ENCODE peak calls at places on chromosomes 4 and X, in nine cellular contexts. S, D, N, Z, B, G, A, W and E are unnamed samples.

GRCh38 chr4:87805971-87806370 is 6.6 kb downstream of the IBSP start:
- DNase-seq in S (peak; percentile 50), D (no peak), G (no peak), B (no peak), W (peak; percentile 65), Z (no peak), A (no peak), N (peak; percentile 55), E (no peak)

GRCh38 chrX:12974217-12974796 is 603 bp upstream of the TMSB4X start:
- DNase-seq in B (peak; percentile 60), Z (peak; percentile 87), W (peak; percentile 61), D (no peak), A (no peak), S (peak; percentile 77), G (no peak), N (peak; percentile 54), E (no peak)

GRCh38 chr4:6840062-6840976 is 57.8 kb downstream of the KIAA0232 start:
- DNase-seq in A (no peak), B (no peak), S (peak; percentile 72), D (no peak), G (peak; percentile 57), N (no peak), W (peak; percentile 64), Z (no peak), E (no peak)

GRCh38 chr4:12852338-12853307 is 631.5 kb downstream of the RAB28 start:
- DNase-seq in B (peak; percentile 23), N (peak; percentile 81), Z (no peak), A (no peak), G (peak; percentile 9), D (no peak), W (peak; percentile 73), S (peak; percentile 20), E (peak; percentile 8)

GRCh38 chr4:71293705-71294104 is 45.1 kb upstream of the SLC4A4 start:
- DNase-seq in W (peak; percentile 38), G (no peak), B (no peak), N (peak; percentile 75), D (no peak), Z (no peak), A (no peak), S (peak; percentile 9), E (no peak)

GRCh38 chr4:151850751-151851150 is 89.9 kb upstream of the GATB start:
- DNase-seq in W (peak; percentile 51), Z (no peak), A (no peak), B (no peak), S (peak; percentile 40), D (no peak), G (no peak), N (peak; percentile 24), E (no peak)

GRCh38 chr4:95386410-95386809 is 162.4 kb downstream of the UNC5C start:
- DNase-seq in N (no peak), D (no peak), S (no peak), Z (no peak), W (no peak), A (no peak), G (no peak), B (no peak), E (no peak)

GRCh38 chr4:48698029-48698901 is 81.8 kb downstream of the FRYL start:
- DNase-seq in G (peak; percentile 63), A (peak; percentile 34), N (peak; percentile 98), Z (no peak), B (peak; percentile 16), D (no peak), S (peak; percentile 91), W (peak; percentile 95), E (no peak)

GRCh38 chr4:147479817-147480216 is 1.1 kb upstream of the EDNRA start:
- DNase-seq in A (peak; percentile 58), G (no peak), W (peak; percentile 90), Z (peak; percentile 84), B (no peak), D (no peak), N (peak; percentile 79), S (peak; percentile 65), E (no peak)

GRCh38 chrX:38249965-38250364 is 29.3 kb upstream of the SRPX start:
- DNase-seq in S (peak; percentile 39), B (no peak), A (no peak), D (no peak), W (peak; percentile 49), Z (no peak), G (no peak), N (no peak), E (no peak)

DNA sequence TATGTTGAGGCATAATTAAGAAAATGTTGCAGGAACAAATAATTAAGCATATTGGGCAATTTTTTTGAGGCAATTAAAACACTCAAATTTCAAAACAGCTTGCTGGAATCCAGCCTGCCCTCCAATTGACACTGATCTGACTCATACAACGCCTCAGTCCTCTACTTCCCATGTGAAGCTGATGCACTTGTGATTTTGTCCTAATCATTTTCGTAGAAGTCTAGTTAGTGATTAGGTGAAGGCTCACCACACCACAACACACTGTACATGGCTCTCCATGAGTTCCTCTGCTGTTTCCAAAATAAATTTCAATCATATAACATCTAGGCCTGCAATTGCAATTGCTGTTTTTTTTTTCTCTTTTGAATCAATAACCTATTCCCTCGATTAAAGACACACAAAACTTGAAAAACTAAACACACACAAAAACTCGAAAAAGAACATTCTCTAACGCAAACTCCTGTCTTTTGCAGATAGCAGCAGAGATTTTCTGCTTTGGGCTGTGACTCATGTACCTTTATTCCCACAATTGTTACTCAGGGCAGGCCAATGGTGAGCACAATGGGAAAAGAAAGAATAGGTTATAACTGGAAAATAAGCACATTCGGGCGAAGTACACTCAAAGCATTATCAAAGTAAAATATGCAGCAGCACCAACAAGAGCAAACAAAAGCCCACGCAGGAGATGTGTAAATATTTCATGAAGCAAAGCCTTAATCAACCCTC is 1.7 kb downstream of the GPRIN3 start:
- DNase-seq in N (peak; percentile 58), A (no peak), Z (no peak), D (no peak), S (peak; percentile 46), W (peak; percentile 59), G (no peak), B (no peak), E (no peak)
- H3K4me3 ChIP-seq in N (no peak overlapping the region), A (no peak overlapping the region), Z (no peak overlapping the region), D (no peak overlapping the region), S (no peak overlapping the region), W (no peak overlapping the region), G (no peak overlapping the region), B (peak overlapping the region; percentile 80), E (no peak overlapping the region)

GRCh38 chr4:180827193-180827592 is 1416.0 kb upstream of the TENM3 start:
- DNase-seq in B (no peak), D (no peak), Z (no peak), G (no peak), N (no peak), W (peak; percentile 49), A (no peak), S (peak; percentile 2), E (no peak)
- H3K4me3 ChIP-seq in B (no peak overlapping the region), D (no peak overlapping the region), Z (peak overlapping the region; percentile 60), G (peak overlapping the region; percentile 2), N (no peak overlapping the region), W (peak overlapping the region; percentile 54), A (no peak overlapping the region), S (peak overlapping the region; percentile 35), E (no peak overlapping the region)

GRCh38 chrX:134172588-134173259 is 64.3 kb upstream of the CCDC160 start:
- DNase-seq in W (peak; percentile 6), S (peak; percentile 10), G (no peak), Z (peak; percentile 76), D (no peak), B (peak; percentile 7), A (no peak), N (no peak), E (peak; percentile 20)
- H3K4me3 ChIP-seq in W (peak overlapping the region; percentile 43), S (peak overlapping the region; percentile 38), G (peak overlapping the region; percentile 21), Z (peak overlapping the region; percentile 23), D (peak overlapping the region; percentile 20), B (peak overlapping the region; percentile 55), A (peak overlapping the region; percentile 51), N (peak overlapping the region; percentile 39), E (peak overlapping the region; percentile 56)

GRCh38 chrX:48918644-48919340 is at the start of gene PIM2:
- DNase-seq in S (peak; percentile 92), Z (peak; percentile 93), W (peak; percentile 90), N (peak; percentile 92), A (peak; percentile 93), G (peak; percentile 78), D (peak; percentile 89), B (peak; percentile 80), E (peak; percentile 92)

GRCh38 chrX:48918303-48918643 is 551 bp downstream of the PIM2 start:
- DNase-seq in W (no peak), G (no peak), B (no peak), A (no peak), S (no peak), D (no peak), N (no peak), Z (no peak), E (no peak)

GRCh38 chrX:48919947-48920712 is 1.3 kb upstream of the PIM2 start:
- DNase-seq in N (no peak), A (no peak), G (no peak), W (no peak), S (no peak), D (no peak), B (no peak), Z (no peak), E (no peak)

GRCh38 chrX:48919360-48919821 is 567 bp upstream of the PIM2 start:
- DNase-seq in G (no peak), B (no peak), W (peak; percentile 59), D (no peak), Z (no peak), A (no peak), N (no peak), S (no peak), E (no peak)

DNA sequence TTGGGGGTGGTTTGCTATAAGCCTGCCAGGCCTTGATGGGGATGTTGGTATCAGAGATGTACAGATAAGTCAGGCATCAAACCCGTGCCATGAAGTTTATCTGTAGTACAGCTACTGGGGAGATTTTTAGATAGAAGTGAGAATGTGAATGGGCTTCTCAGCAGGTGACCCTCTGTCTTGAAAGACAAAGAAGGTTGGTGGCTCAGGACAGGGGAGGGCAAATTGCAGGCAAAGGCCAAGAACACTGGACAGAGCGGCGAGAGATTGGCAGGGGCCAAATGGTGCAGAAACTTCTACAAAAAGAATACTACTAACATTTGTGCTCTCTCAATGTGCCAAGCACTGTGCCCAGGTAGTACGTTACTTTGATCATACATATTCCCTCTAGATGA is 1.9 kb upstream of the PIM2 start:
- DNase-seq in D (no peak), A (no peak), B (no peak), G (no peak), W (no peak), Z (no peak), N (no peak), S (no peak), E (no peak)
- H3K4me3 ChIP-seq in D (no peak overlapping the region), A (no peak overlapping the region), B (no peak overlapping the region), G (no peak overlapping the region), W (no peak overlapping the region), Z (no peak overlapping the region), N (no peak overlapping the region), S (no peak overlapping the region), E (no peak overlapping the region)

GRCh38 chr4:54099287-54099958 is 540 bp upstream of the GSX2 start:
- DNase-seq in G (no peak), N (no peak), Z (no peak), A (no peak), W (peak; percentile 34), B (no peak), S (no peak), D (no peak), E (no peak)
- H3K4me3 ChIP-seq in G (peak overlapping the region; percentile 40), N (no peak overlapping the region), Z (peak overlapping the region; percentile 27), A (peak overlapping the region; percentile 53), W (peak overlapping the region; percentile 33), B (peak overlapping the region; percentile 48), S (peak overlapping the region; percentile 34), D (no peak overlapping the region), E (no peak overlapping the region)

GRCh38 chr4:142404191-142404611 is 441.9 kb downstream of the INPP4B start:
- DNase-seq in A (no peak), W (peak; percentile 77), G (no peak), S (peak; percentile 80), D (no peak), B (peak; percentile 20), N (peak; percentile 77), Z (peak; percentile 74), E (no peak)
- H3K4me3 ChIP-seq in A (no peak overlapping the region), W (peak overlapping the region; percentile 68), G (peak overlapping the region; percentile 54), S (peak overlapping the region; percentile 48), D (no peak overlapping the region), B (peak overlapping the region; percentile 45), N (peak overlapping the region; percentile 66), Z (no peak overlapping the region), E (peak overlapping the region; percentile 54)